ENCODE peak calls at places on chromosomes 2 and 18, in six cellular contexts. One of them, this sample, is unnamed.

GRCh38 chr2:49255325-49256023 is 101.2 kb upstream of the FSHR start:
- DNase-seq in HepG2: no peak
- DNase-seq in GM12891: no peak
- DNase-seq in H1: no peak
- DNase-seq in K562: no peak
- DNase-seq in GM12878: no peak
- DNase-seq in this sample: no peak

GRCh38 chr2:179263460-179264237 is 983 bp downstream of the SESTD1 start:
- DNase-seq in HepG2: peak; percentile 72
- DNase-seq in GM12891: no peak
- DNase-seq in K562: peak; percentile 18
- DNase-seq in GM12878: no peak
- DNase-seq in H1: peak; percentile 59
- DNase-seq in this sample: peak; percentile 27

GRCh38 chr2:96539215-96539920 is 2.8 kb downstream of the ARID5A start:
- DNase-seq in GM12891: no peak
- DNase-seq in HepG2: no peak
- DNase-seq in K562: no peak
- DNase-seq in GM12878: no peak
- DNase-seq in H1: no peak
- DNase-seq in this sample: no peak

GRCh38 chr2:162677476-162677875 is 161.1 kb downstream of the KCNH7 start:
- DNase-seq in GM12891: no peak
- DNase-seq in HepG2: no peak
- DNase-seq in H1: no peak
- DNase-seq in GM12878: no peak
- DNase-seq in K562: no peak
- DNase-seq in this sample: no peak

GRCh38 chr2:149065236-149065635 is 26.7 kb downstream of the LYPD6B start:
- DNase-seq in HepG2: no peak
- DNase-seq in GM12878: no peak
- DNase-seq in H1: no peak
- DNase-seq in GM12891: no peak
- DNase-seq in K562: no peak
- DNase-seq in this sample: no peak

GRCh38 chr2:209380278-209380677 is 43.6 kb upstream of the MAP2 start:
- DNase-seq in GM12891: no peak
- DNase-seq in HepG2: no peak
- DNase-seq in K562: no peak
- DNase-seq in H1: no peak
- DNase-seq in GM12878: peak; percentile 56
- DNase-seq in this sample: peak; percentile 4

GRCh38 chr2:232454630-232455029 is 1.3 kb upstream of the ALPI start:
- DNase-seq in HepG2: no peak
- DNase-seq in K562: no peak
- DNase-seq in GM12878: no peak
- DNase-seq in H1: no peak
- DNase-seq in GM12891: no peak
- DNase-seq in this sample: no peak

GRCh38 chr18:48003426-48004349 is 73.2 kb upstream of the SMAD2 start:
- DNase-seq in GM12878: no peak
- DNase-seq in GM12891: no peak
- DNase-seq in H1: no peak
- DNase-seq in K562: no peak
- DNase-seq in HepG2: no peak
- DNase-seq in this sample: no peak

GRCh38 chr2:230940476-230940815 is 15.4 kb upstream of the GPR55 start:
- DNase-seq in H1: peak; percentile 35
- DNase-seq in GM12878: no peak
- DNase-seq in K562: no peak
- DNase-seq in GM12891: no peak
- DNase-seq in HepG2: no peak
- DNase-seq in this sample: no peak

GRCh38 chr2:216984937-216985336 is 125.1 kb upstream of the TNP1 start:
- DNase-seq in H1: no peak
- DNase-seq in GM12878: no peak
- DNase-seq in GM12891: no peak
- DNase-seq in HepG2: no peak
- DNase-seq in K562: no peak
- DNase-seq in this sample: no peak

GRCh38 chr2:88903744-88904353 is 212.4 kb downstream of the RPIA start:
- DNase-seq in H1: no peak
- DNase-seq in GM12878: no peak
- DNase-seq in GM12891: no peak
- DNase-seq in HepG2: peak; percentile 58
- DNase-seq in K562: peak; percentile 51
- DNase-seq in this sample: no peak

GRCh38 chr18:54822872-54823845 is 5.1 kb upstream of the RAB27B start:
- DNase-seq in GM12891: no peak
- DNase-seq in H1: no peak
- DNase-seq in GM12878: no peak
- DNase-seq in K562: no peak
- DNase-seq in HepG2: no peak
- DNase-seq in this sample: no peak

GRCh38 chr2:198441876-198442275 is 637.5 kb downstream of the PLCL1 start:
- DNase-seq in K562: no peak
- DNase-seq in GM12878: no peak
- DNase-seq in H1: no peak
- DNase-seq in HepG2: no peak
- DNase-seq in GM12891: no peak
- DNase-seq in this sample: no peak

GRCh38 chr2:162113771-162114168 is 38.3 kb downstream of the GCG start:
- DNase-seq in GM12891: no peak
- DNase-seq in H1: no peak
- DNase-seq in GM12878: no peak
- DNase-seq in K562: no peak
- DNase-seq in HepG2: peak; percentile 85
- DNase-seq in this sample: no peak

GRCh38 chr2:11807156-11808015 is 61.0 kb downstream of the LPIN1 start:
- DNase-seq in GM12878: no peak
- DNase-seq in HepG2: no peak
- DNase-seq in GM12891: no peak
- DNase-seq in K562: no peak
- DNase-seq in H1: no peak
- DNase-seq in this sample: no peak

GRCh38 chr2:134919360-134920210 is 963 bp downstream of the CCNT2 start:
- DNase-seq in GM12878: no peak
- DNase-seq in K562: no peak
- DNase-seq in HepG2: no peak
- DNase-seq in H1: no peak
- DNase-seq in GM12891: no peak
- DNase-seq in this sample: peak; percentile 6

GRCh38 chr2:118643286-118643685 is 204.2 kb downstream of the EN1 start:
- DNase-seq in K562: no peak
- DNase-seq in GM12878: no peak
- DNase-seq in HepG2: no peak
- DNase-seq in GM12891: no peak
- DNase-seq in H1: no peak
- DNase-seq in this sample: no peak

GRCh38 chr2:110677530-110678456 is at the start of gene BUB1:
- DNase-seq in HepG2: peak; percentile 97
- DNase-seq in H1: peak; percentile 98
- DNase-seq in K562: peak; percentile 100
- DNase-seq in GM12891: peak; percentile 92
- DNase-seq in GM12878: peak; percentile 83
- DNase-seq in this sample: peak; percentile 94
- TF ChIP-seq POLR2A in HepG2: peak; percentile 94
- TF ChIP-seq POLR2A in H1: peak; percentile 76
- TF ChIP-seq POLR2A in K562: peak; percentile 98
- TF ChIP-seq POLR2A in GM12891: peak; percentile 74
- TF ChIP-seq POLR2A in GM12878: peak; percentile 87
- TF ChIP-seq POLR2A in this sample: peak; percentile 93

DNA sequence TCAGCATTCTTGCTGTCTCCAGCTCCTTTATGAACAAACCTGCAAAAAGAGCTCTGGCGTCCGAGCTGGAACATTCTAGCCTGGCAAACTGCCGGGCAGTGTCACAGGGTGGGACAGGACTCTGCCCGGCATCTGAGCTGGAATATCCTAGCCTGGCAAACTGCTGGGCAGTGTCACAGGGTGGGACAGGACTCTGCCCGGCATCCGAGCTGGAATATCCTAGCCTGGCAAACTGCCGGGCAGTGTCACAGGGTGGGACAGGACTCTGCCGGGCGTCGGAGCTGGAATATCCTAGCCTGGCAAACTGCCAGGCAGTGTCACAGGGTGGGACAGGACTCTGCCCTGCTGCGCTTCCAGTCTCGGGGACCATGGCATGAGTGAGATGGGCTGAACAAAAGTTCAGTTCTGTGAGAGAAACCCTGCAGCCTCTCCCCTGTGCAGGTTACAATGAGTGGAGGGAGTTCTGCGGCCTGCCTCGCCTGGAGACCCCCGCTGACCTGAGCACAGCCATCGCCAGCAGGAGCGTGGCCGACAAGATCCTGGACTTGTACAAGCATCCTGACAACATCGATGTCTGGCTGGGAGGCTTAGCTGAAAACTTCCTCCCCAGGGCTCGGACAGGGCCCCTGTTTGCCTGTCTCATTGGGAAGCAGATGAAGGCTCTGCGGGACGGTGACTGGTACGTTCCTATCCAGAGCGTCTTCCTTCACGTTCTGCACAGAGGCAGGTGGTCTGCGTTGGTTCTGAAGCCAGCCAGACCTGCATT is 80.3 kb downstream of the TPO start:
- DNase-seq in HepG2: no peak
- DNase-seq in H1: no peak
- DNase-seq in GM12878: no peak
- DNase-seq in GM12891: no peak
- DNase-seq in K562: no peak
- DNase-seq in this sample: no peak
- TF ChIP-seq TAF1 in HepG2: no peak
- TF ChIP-seq TAF1 in H1: no peak
- TF ChIP-seq TAF1 in GM12878: no peak
- TF ChIP-seq TAF1 in GM12891: no peak
- TF ChIP-seq TAF1 in K562: no peak
- TF ChIP-seq TAF1 in this sample: no peak

GRCh38 chr18:11673560-11673959 is 15.5 kb upstream of the GNAL start:
- DNase-seq in GM12891: no peak
- DNase-seq in H1: peak; percentile 24
- DNase-seq in GM12878: no peak
- DNase-seq in HepG2: no peak
- DNase-seq in K562: no peak
- DNase-seq in this sample: no peak

GRCh38 chr18:11676386-11676785 is 12.7 kb upstream of the GNAL start:
- DNase-seq in HepG2: no peak
- DNase-seq in K562: no peak
- DNase-seq in GM12891: no peak
- DNase-seq in GM12878: no peak
- DNase-seq in H1: peak; percentile 10
- DNase-seq in this sample: no peak

GRCh38 chr18:11672198-11672597 is 16.9 kb upstream of the GNAL start:
- DNase-seq in H1: peak; percentile 35
- DNase-seq in HepG2: no peak
- DNase-seq in K562: no peak
- DNase-seq in GM12878: no peak
- DNase-seq in GM12891: no peak
- DNase-seq in this sample: no peak

GRCh38 chr18:11672846-11673454 is 16.1 kb upstream of the GNAL start:
- DNase-seq in GM12878: no peak
- DNase-seq in GM12891: no peak
- DNase-seq in H1: peak; percentile 23
- DNase-seq in HepG2: no peak
- DNase-seq in K562: no peak
- DNase-seq in this sample: no peak

GRCh38 chr18:11674119-11674518 is 14.9 kb upstream of the GNAL start:
- DNase-seq in GM12891: no peak
- DNase-seq in GM12878: no peak
- DNase-seq in K562: no peak
- DNase-seq in HepG2: no peak
- DNase-seq in H1: no peak
- DNase-seq in this sample: no peak
- TF ChIP-seq POLR2AphosphoS5 in GM12891: no peak
- TF ChIP-seq POLR2AphosphoS5 in GM12878: no peak
- TF ChIP-seq POLR2AphosphoS5 in K562: no peak
- TF ChIP-seq POLR2AphosphoS5 in HepG2: no peak
- TF ChIP-seq POLR2AphosphoS5 in H1: no peak
- TF ChIP-seq POLR2AphosphoS5 in this sample: no peak

DNA sequence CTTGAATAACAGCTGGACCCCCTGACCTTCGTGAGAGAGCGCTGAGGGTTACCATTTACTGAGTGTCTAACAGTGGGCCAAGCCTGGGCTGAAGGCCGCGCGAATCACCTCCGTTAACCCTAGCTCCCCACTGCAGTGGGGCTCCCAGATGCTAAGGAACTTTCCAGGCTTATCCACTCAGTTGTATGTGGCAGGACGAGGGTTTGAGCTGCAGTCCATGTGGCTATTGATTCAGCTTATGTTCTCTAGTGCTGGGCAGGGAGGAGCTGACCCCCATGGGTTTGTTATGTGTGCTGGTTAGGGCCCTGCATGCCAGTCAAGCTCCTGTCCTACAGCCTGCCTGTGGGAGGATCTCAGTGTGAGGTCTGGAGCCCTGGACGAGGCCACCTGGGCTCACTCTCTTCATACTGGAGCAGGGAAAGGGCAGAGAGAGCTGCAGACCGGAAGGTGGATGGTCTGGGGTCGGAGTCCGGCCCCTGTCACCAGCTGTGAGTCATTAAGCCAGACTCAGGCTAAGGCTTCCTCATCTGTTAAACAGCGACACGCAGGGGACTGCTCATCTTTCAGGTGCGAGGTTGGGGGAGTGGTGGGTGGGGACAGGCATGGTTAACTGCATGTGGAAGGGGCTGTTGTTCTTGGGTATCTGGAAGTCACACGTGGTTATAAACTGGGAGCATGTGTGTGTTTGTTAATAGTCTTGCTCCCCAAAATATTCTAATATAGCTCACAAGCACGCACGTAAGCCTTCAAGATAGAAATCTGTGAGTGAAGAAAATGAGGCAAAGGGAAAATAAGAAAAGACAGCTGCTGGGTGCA is 6.6 kb downstream of the PSD4 start:
- DNase-seq in HepG2: peak; percentile 86
- DNase-seq in GM12891: no peak
- DNase-seq in K562: peak; percentile 66
- DNase-seq in GM12878: no peak
- DNase-seq in H1: no peak
- DNase-seq in this sample: no peak
- TF ChIP-seq POLR2A in HepG2: peak; percentile 46
- TF ChIP-seq POLR2A in GM12891: no peak
- TF ChIP-seq POLR2A in K562: no peak
- TF ChIP-seq POLR2A in GM12878: no peak
- TF ChIP-seq POLR2A in H1: no peak
- TF ChIP-seq POLR2A in this sample: no peak